ENCODE peak calls at places on chromosomes 2 and 18, in seven cellular contexts. K is NCI-H1092 treated with DMSO at 0.1 percent for 48 hours, E is H1, M is caudate nucleus, D is NCI-H187 treated with DMSO at 0.1 percent for 48 hours, C is DND-41, A is NCI-H226. F is an unnamed sample.

GRCh38 chr2:63049291-63050185 is 1.1 kb upstream of the OTX1 start:
- DNase-seq in K (no peak), E (no peak), M (no peak), D (no peak), C (peak), A (no peak), F (peak)

GRCh38 chr2:128008089-128008672 is 19.7 kb downstream of the SAP130 start:
- DNase-seq in K (no peak), E (no peak), M (no peak), D (no peak), C (no peak), A (no peak), F (no peak)

GRCh38 chr2:46493971-46494250 is 14.5 kb downstream of the TMEM247 start:
- DNase-seq in K (no peak), E (no peak), M (peak), D (no peak), C (no peak), A (no peak), F (no peak)

GRCh38 chr2:202172439-202173191 is 65.8 kb downstream of the SUMO1 start:
- DNase-seq in K (no peak), E (no peak), M (no peak), D (no peak), C (no peak), A (no peak), F (no peak)

GRCh38 chr2:106566050-106566449 is 78.9 kb downstream of the CD8B2 start:
- DNase-seq in K (no peak), E (no peak), M (no peak), D (no peak), C (no peak), A (no peak), F (no peak)

GRCh38 chr2:106160786-106161261 is 33.3 kb downstream of the UXS1 start:
- DNase-seq in K (no peak), E (no peak), M (no peak), D (no peak), C (peak), A (no peak), F (peak)

GRCh38 chr18:44051088-44051487 is 629.6 kb upstream of the SETBP1 start:
- DNase-seq in K (no peak), E (no peak), M (no peak), D (no peak), C (no peak), A (no peak), F (no peak)

GRCh38 chr2:24977631-24978030 is 5.9 kb upstream of the DNAJC27 start:
- DNase-seq in K (no peak), E (no peak), M (no peak), D (no peak), C (no peak), A (no peak), F (no peak)

GRCh38 chr2:26782876-26783704 is 2.8 kb upstream of the CENPA start:
- DNase-seq in K (no peak), E (no peak), M (no peak), D (no peak), C (no peak), A (no peak), F (no peak)

GRCh38 chr18:63159590-63159989 is 160.0 kb downstream of the BCL2 start:
- DNase-seq in K (no peak), E (no peak), M (no peak), D (no peak), C (no peak), A (no peak), F (no peak)

GRCh38 chr2:201883559-201883958 is 77.2 kb downstream of the CDK15 start:
- DNase-seq in K (peak), E (no peak), M (no peak), D (no peak), C (no peak), A (no peak), F (no peak)

GRCh38 chr2:172739651-172740050 is 4.0 kb downstream of the RAPGEF4 start:
- DNase-seq in K (no peak), E (no peak), M (no peak), D (no peak), C (no peak), A (no peak), F (no peak)

GRCh38 chr2:130807659-130808385 is 28.9 kb upstream of the ARHGEF4 start:
- DNase-seq in K (peak), E (no peak), M (peak), D (peak), C (no peak), A (no peak), F (peak)

GRCh38 chr2:39107724-39108273 is 13.1 kb downstream of the SOS1 start:
- DNase-seq in K (no peak), E (no peak), M (no peak), D (no peak), C (no peak), A (peak), F (no peak)

GRCh38 chr2:203649176-203649814 is 57.1 kb upstream of the CD28 start:
- DNase-seq in K (no peak), E (no peak), M (no peak), D (no peak), C (no peak), A (no peak), F (no peak)

GRCh38 chr2:18119883-18120282 is 241.4 kb downstream of the KCNS3 start:
- DNase-seq in K (peak), E (no peak), M (peak), D (no peak), C (no peak), A (no peak), F (no peak)

GRCh38 chr18:45441110-45441842 is 174.0 kb upstream of the SLC14A2 start:
- DNase-seq in K (no peak), E (no peak), M (no peak), D (no peak), C (no peak), A (no peak), F (peak)

GRCh38 chr2:160679686-160680085 is 186.1 kb upstream of the RBMS1 start:
- DNase-seq in K (no peak), E (no peak), M (no peak), D (no peak), C (no peak), A (no peak), F (no peak)

GRCh38 chr2:222169346-222169745 is 129.5 kb downstream of the PAX3 start:
- DNase-seq in K (no peak), E (no peak), M (no peak), D (no peak), C (no peak), A (peak), F (no peak)